ENCODE peak calls at places on chromosomes 1 and 21, in nine cellular contexts. X is adrenal gland, G is esophagus muscularis mucosa, Y is uterus, H is GM12891, J is transverse colon, R is right lobe of liver, U is lower leg skin, W is IMR-90. S is an unnamed sample.

GRCh38 chr1:100747821-100748220 is 28.3 kb downstream of the VCAM1 start:
- DNase-seq in H (no peak), W (no peak), R (no peak), G (no peak), X (no peak), U (no peak), J (no peak), Y (no peak), S (no peak)

GRCh38 chr1:72062584-72062983 is 219.8 kb downstream of the NEGR1 start:
- DNase-seq in R (no peak), H (no peak), G (no peak), X (no peak), Y (no peak), U (no peak), W (peak), J (no peak), S (no peak)

GRCh38 chr21:37574316-37574715 is 207.7 kb downstream of the DYRK1A start:
- DNase-seq in G (no peak), U (peak), H (no peak), X (no peak), R (no peak), J (no peak), Y (no peak), W (no peak), S (no peak)

GRCh38 chr1:194181845-194182244 is 995.4 kb upstream of the B3GALT2 start:
- DNase-seq in R (no peak), W (no peak), Y (no peak), X (no peak), H (no peak), G (no peak), J (no peak), U (no peak), S (no peak)

GRCh38 chr1:17585266-17585987 is 45.9 kb downstream of the ARHGEF10L start:
- DNase-seq in R (no peak), Y (no peak), W (no peak), J (no peak), G (no peak), X (no peak), H (no peak), U (no peak), S (no peak)

GRCh38 chr21:29217818-29218252 is 80.9 kb upstream of the BACH1 start:
- DNase-seq in R (no peak), X (no peak), W (peak), Y (no peak), U (no peak), G (no peak), J (no peak), H (no peak), S (no peak)

GRCh38 chr1:223189903-223190724 is 47.1 kb upstream of the TLR5 start:
- DNase-seq in X (no peak), R (no peak), H (no peak), J (no peak), G (no peak), W (peak), Y (no peak), U (no peak), S (peak)

GRCh38 chr1:8439015-8439702 is 121.2 kb downstream of the SLC45A1 start:
- DNase-seq in H (peak), G (peak), U (peak), X (peak), Y (peak), W (peak), J (peak), R (peak), S (no peak)

GRCh38 chr1:37096523-37096922 is 62.2 kb upstream of the GRIK3 start:
- DNase-seq in J (no peak), H (peak), R (no peak), G (no peak), Y (no peak), W (no peak), U (no peak), X (no peak), S (no peak)

GRCh38 chr21:40699366-40699765 is 147.6 kb downstream of the DSCAM start:
- DNase-seq in H (no peak), U (no peak), X (no peak), G (no peak), Y (no peak), J (no peak), W (no peak), R (no peak), S (no peak)

GRCh38 chr1:66357478-66358197 is 176.3 kb upstream of the SGIP1 start:
- DNase-seq in X (no peak), Y (no peak), W (no peak), H (no peak), J (no peak), U (no peak), R (no peak), G (no peak), S (no peak)

GRCh38 chr1:43442756-43443155 is 11.0 kb downstream of the HYI start:
- DNase-seq in X (peak), J (peak), G (no peak), Y (peak), H (no peak), W (no peak), R (no peak), U (peak), S (no peak)

GRCh38 chr21:36749935-36750578 is 51.1 kb downstream of the SIM2 start:
- DNase-seq in Y (no peak), J (no peak), X (no peak), W (peak), R (no peak), G (no peak), H (no peak), U (no peak), S (no peak)

GRCh38 chr1:230160957-230161771 is 94.1 kb downstream of the GALNT2 start:
- DNase-seq in U (peak), X (peak), Y (no peak), H (no peak), J (no peak), R (no peak), G (no peak), W (peak), S (no peak)

GRCh38 chr21:34771512-34772028 is 102.8 kb downstream of the CLIC6 start:
- DNase-seq in R (no peak), W (peak), H (no peak), Y (no peak), J (no peak), X (no peak), G (peak), U (no peak), S (no peak)

GRCh38 chr1:67226688-67227087 is 60.4 kb downstream of the IL23R start:
- DNase-seq in Y (no peak), W (no peak), J (no peak), R (no peak), U (no peak), H (no peak), G (no peak), X (no peak), S (no peak)

GRCh38 chr1:234550341-234551031 is 59.5 kb downstream of the IRF2BP2 start:
- DNase-seq in W (no peak), J (no peak), H (no peak), U (peak), R (no peak), X (no peak), G (no peak), Y (no peak), S (no peak)

GRCh38 chr21:42234464-42235241 is 15.7 kb downstream of the ABCG1 start:
- DNase-seq in X (peak), R (peak), H (peak), J (peak), U (peak), W (peak), G (no peak), Y (peak), S (no peak)

GRCh38 chr1:243420369-243420768 is 164.5 kb downstream of the SDCCAG8 start:
- DNase-seq in W (no peak), J (no peak), R (no peak), H (no peak), G (no peak), U (no peak), X (no peak), Y (no peak), S (no peak)

GRCh38 chr1:235650341-235651169 is 971 bp upstream of the GNG4 start:
- DNase-seq in Y (no peak), W (no peak), R (peak), H (no peak), U (peak), G (peak), J (peak), X (no peak), S (no peak)

GRCh38 chr1:234111458-234112142 is 207.1 kb downstream of the SLC35F3 start:
- DNase-seq in H (no peak), R (peak), Y (no peak), W (peak), X (peak), J (no peak), U (no peak), G (no peak), S (no peak)

GRCh38 chr1:12372761-12373160 is 142.9 kb downstream of the VPS13D start:
- DNase-seq in G (no peak), Y (no peak), X (no peak), W (no peak), U (no peak), J (no peak), R (no peak), H (no peak), S (no peak)

GRCh38 chr1:156114919-156115513 is 505 bp downstream of the LMNA start:
- DNase-seq in J (no peak), Y (no peak), W (no peak), X (peak), G (no peak), U (no peak), R (no peak), H (no peak), S (no peak)

GRCh38 chr1:84442256-84442655 is 36.8 kb upstream of the RPF1 start:
- DNase-seq in J (no peak), U (no peak), H (peak), G (no peak), Y (no peak), R (no peak), W (peak), X (no peak), S (peak)

GRCh38 chr1:207745839-207746767 is 5.8 kb upstream of the CD46 start:
- DNase-seq in W (no peak), G (no peak), R (no peak), H (no peak), J (no peak), Y (no peak), U (no peak), X (no peak), S (no peak)

GRCh38 chr21:37792046-37792445 is 124.2 kb downstream of the KCNJ6 start:
- DNase-seq in G (no peak), H (no peak), J (no peak), Y (no peak), R (no peak), W (peak), X (no peak), U (no peak), S (no peak)

GRCh38 chr1:36448530-36449051 is 1.7 kb downstream of the OSCP1 start:
- DNase-seq in W (no peak), H (no peak), J (no peak), G (no peak), U (no peak), X (no peak), R (no peak), Y (no peak), S (no peak)

GRCh38 chr21:34008618-34009017 is 64.8 kb upstream of the MRPS6 start:
- DNase-seq in H (no peak), W (no peak), Y (no peak), U (no peak), R (no peak), X (no peak), J (no peak), G (no peak), S (no peak)

GRCh38 chr21:36104306-36105300 is 30.3 kb upstream of the CBR3 start:
- DNase-seq in R (no peak), W (peak), J (peak), H (no peak), X (no peak), G (no peak), Y (peak), U (no peak), S (no peak)

GRCh38 chr1:246629030-246629429 is 62.8 kb downstream of the CNST start:
- DNase-seq in J (no peak), U (no peak), X (peak), G (no peak), W (no peak), R (no peak), Y (no peak), H (peak), S (no peak)

GRCh38 chr1:197249324-197249723 is 18.7 kb upstream of the CRB1 start:
- DNase-seq in J (no peak), Y (no peak), W (no peak), U (no peak), R (no peak), X (no peak), G (no peak), H (no peak), S (no peak)

GRCh38 chr1:248681651-248682050 is 20.9 kb downstream of the OR14I1 start:
- DNase-seq in X (no peak), U (no peak), G (no peak), Y (no peak), H (no peak), J (no peak), R (no peak), W (no peak), S (no peak)

GRCh38 chr1:6419803-6420593 is at the start of gene HES2:
- DNase-seq in W (no peak), H (no peak), U (no peak), J (peak), G (no peak), Y (no peak), R (no peak), X (no peak), S (peak)
- TF ChIP-seq POLR2A in W (no peak), H (no peak), U (no peak), J (peak), G (no peak), Y (no peak), R (no peak), X (no peak), S (no peak)

GRCh38 chr1:60668584-60668983 is 413.8 kb upstream of the NFIA start:
- DNase-seq in H (no peak), Y (no peak), W (no peak), X (peak), G (no peak), J (no peak), U (no peak), R (no peak), S (no peak)

GRCh38 chr1:60672435-60672834 is 409.9 kb upstream of the NFIA start:
- DNase-seq in G (no peak), Y (no peak), R (no peak), W (no peak), U (no peak), J (no peak), X (no peak), H (no peak), S (no peak)

DNA sequence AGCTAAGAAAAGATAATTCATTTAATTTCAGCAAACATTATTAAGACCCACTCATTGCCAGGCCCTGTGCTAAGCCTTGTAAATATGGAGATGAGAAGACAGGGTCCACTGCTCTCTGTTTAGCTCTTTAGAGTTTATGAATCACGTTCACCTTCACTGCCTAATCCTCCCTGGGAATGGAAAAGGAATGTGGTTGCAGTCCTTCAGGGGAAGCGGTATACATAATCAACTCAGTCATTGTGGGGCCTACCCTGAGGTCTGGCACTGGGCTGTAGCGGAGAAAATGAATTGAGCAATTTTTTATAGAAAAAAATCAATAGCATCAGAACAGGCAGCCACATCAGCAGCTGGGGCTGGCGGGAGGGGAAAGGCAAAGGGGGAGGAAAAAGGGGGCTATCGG is 412.0 kb upstream of the NFIA start:
- DNase-seq in G (peak), H (no peak), R (no peak), W (no peak), X (no peak), J (no peak), Y (no peak), U (no peak), S (no peak)
- TF ChIP-seq POLR2A in G (no peak), H (no peak), R (no peak), W (no peak), X (no peak), J (no peak), Y (no peak), U (no peak), S (no peak)

GRCh38 chr1:29179641-29180184 is 2.0 kb downstream of the SRSF4 start:
- DNase-seq in G (no peak), X (no peak), J (no peak), Y (no peak), U (no peak), H (no peak), R (no peak), W (no peak), S (no peak)
- TF ChIP-seq POLR2A in G (no peak), X (no peak), J (no peak), Y (no peak), U (no peak), H (no peak), R (no peak), W (no peak), S (no peak)

GRCh38 chr21:39087238-39087975 is 95.8 kb downstream of the PSMG1 start:
- DNase-seq in U (no peak), G (no peak), H (no peak), R (no peak), X (no peak), W (no peak), J (no peak), Y (no peak), S (no peak)
- TF ChIP-seq POLR2A in U (no peak), G (no peak), H (no peak), R (no peak), X (no peak), W (no peak), J (no peak), Y (no peak), S (no peak)

GRCh38 chr1:228488107-228488817 is 1.1 kb downstream of the RNF187 start:
- DNase-seq in Y (no peak), X (no peak), G (no peak), U (no peak), H (no peak), J (no peak), R (no peak), W (no peak), S (no peak)
- TF ChIP-seq POLR2A in Y (no peak), X (no peak), G (no peak), U (no peak), H (no peak), J (no peak), R (no peak), W (no peak), S (no peak)

S was measured in H54.